ENCODE peak calls at places on chromosomes 1 and 21, in seven cellular contexts. Q, A, V, F, B, Z and C are unnamed samples.

GRCh38 chr1:33010946-33011731 is 25.5 kb downstream of the AK2 start:
- DNase-seq in A (no peak), V (no peak), Z (no peak), Q (no peak), B (peak), F (peak), C (no peak)

GRCh38 chr21:28723666-28724065 is 269.0 kb downstream of the LTN1 start:
- DNase-seq in F (no peak), A (no peak), Q (no peak), V (no peak), B (no peak), Z (no peak), C (no peak)

GRCh38 chr21:30434033-30434631 is 4.1 kb downstream of the KRTAP13-4 start:
- DNase-seq in A (peak), Q (no peak), F (no peak), V (no peak), B (peak), Z (no peak), C (no peak)

GRCh38 chr1:97063532-97063931 is 341.9 kb downstream of the PTBP2 start:
- DNase-seq in A (no peak), Q (no peak), Z (no peak), V (no peak), F (no peak), B (peak), C (no peak)

GRCh38 chr1:121519042-121519755 is 334.4 kb downstream of the SRGAP2C start:
- DNase-seq in Q (peak), F (peak), A (peak), V (peak), Z (peak), B (peak), C (peak)

GRCh38 chr1:24284156-24284471 is 35.0 kb upstream of the GRHL3 start:
- DNase-seq in Z (no peak), F (no peak), Q (no peak), V (no peak), A (no peak), B (no peak), C (no peak)

GRCh38 chr1:79355073-79355472 is 348.5 kb upstream of the ADGRL4 start:
- DNase-seq in Q (no peak), A (no peak), B (no peak), V (no peak), F (no peak), Z (no peak), C (no peak)

GRCh38 chr1:11052839-11053757 is 6.1 kb upstream of the MASP2 start:
- DNase-seq in A (peak), F (no peak), V (no peak), Q (no peak), B (no peak), Z (no peak), C (no peak)

GRCh38 chr1:167433884-167434283 is 84.4 kb downstream of the CD247 start:
- DNase-seq in Z (no peak), Q (no peak), B (no peak), F (no peak), V (no peak), A (no peak), C (no peak)

GRCh38 chr1:41870076-41870562 is 48.6 kb downstream of the HIVEP3 start:
- DNase-seq in V (no peak), A (no peak), Q (no peak), B (no peak), Z (no peak), F (no peak), C (no peak)

GRCh38 chr1:38127432-38127831 is 80.8 kb upstream of the POU3F1 start:
- DNase-seq in B (no peak), Z (no peak), F (no peak), Q (no peak), A (no peak), V (no peak), C (no peak)

GRCh38 chr1:207807395-207808321 is 55.8 kb downstream of the CD46 start:
- DNase-seq in V (peak), A (no peak), Q (no peak), B (peak), F (peak), Z (no peak), C (no peak)

GRCh38 chr1:11453742-11454442 is 25.1 kb upstream of the DISP3 start:
- DNase-seq in B (no peak), Q (no peak), F (no peak), Z (no peak), V (no peak), A (no peak), C (no peak)

GRCh38 chr1:909861-910310 is 13.8 kb upstream of the SAMD11 start:
- DNase-seq in Q (no peak), B (no peak), Z (no peak), A (no peak), F (peak), V (no peak), C (no peak)

GRCh38 chr1:204341380-204341779 is 18.3 kb downstream of the PLEKHA6 start:
- DNase-seq in B (peak), Q (no peak), V (no peak), A (no peak), Z (no peak), F (no peak), C (no peak)

GRCh38 chr1:205354259-205354904 is 2.3 kb downstream of the KLHDC8A start:
- DNase-seq in V (peak), Z (peak), F (peak), Q (peak), A (peak), B (peak), C (peak)

GRCh38 chr1:15616704-15617172 is 520 bp upstream of the DDI2 start:
- DNase-seq in B (peak), F (peak), A (no peak), Z (no peak), V (no peak), Q (no peak), C (no peak)

GRCh38 chr1:113074237-113074636 is 1.2 kb downstream of the LRIG2 start:
- DNase-seq in Z (no peak), A (no peak), V (no peak), F (no peak), B (no peak), Q (no peak), C (no peak)

GRCh38 chr1:117672756-117673155 is 66.9 kb downstream of the TENT5C start:
- DNase-seq in B (no peak), Z (no peak), Q (no peak), F (no peak), V (no peak), A (no peak), C (no peak)

GRCh38 chr21:44517175-44517899 is 22.7 kb downstream of the KRTAP10-1 start:
- DNase-seq in A (peak), F (no peak), V (no peak), Z (no peak), B (no peak), Q (no peak), C (no peak)

GRCh38 chr1:100462291-100463040 is 75.5 kb upstream of the GPR88 start:
- DNase-seq in A (no peak), Q (no peak), V (no peak), F (no peak), Z (no peak), B (peak), C (no peak)

GRCh38 chr21:15015622-15016471 is 49.0 kb downstream of the NRIP1 start:
- DNase-seq in Z (no peak), F (no peak), A (no peak), B (no peak), V (no peak), Q (no peak), C (no peak)